ENCODE peak calls at places on chromosomes 3 and 15, in five cellular contexts. One of them, this sample, is unnamed.

GRCh38 chr3:31498824-31499223 is 33.9 kb upstream of the STT3B start:
- DNase-seq in MM.1S: no peak
- DNase-seq in neural progenitor cell: no peak
- DNase-seq in GM23338: no peak
- DNase-seq in PC-3: no peak
- DNase-seq in this sample: no peak

GRCh38 chr3:14434541-14435151 is 32.2 kb downstream of the SLC6A6 start:
- DNase-seq in MM.1S: no peak
- DNase-seq in neural progenitor cell: no peak
- DNase-seq in GM23338: no peak
- DNase-seq in PC-3: peak
- DNase-seq in this sample: no peak

GRCh38 chr3:16176391-16177030 is 2.0 kb downstream of the GALNT15 start:
- DNase-seq in MM.1S: no peak
- DNase-seq in neural progenitor cell: no peak
- DNase-seq in GM23338: no peak
- DNase-seq in PC-3: no peak
- DNase-seq in this sample: no peak

GRCh38 chr15:81480645-81481053 is 106.6 kb upstream of the TMC3 start:
- DNase-seq in MM.1S: peak
- DNase-seq in neural progenitor cell: peak
- DNase-seq in GM23338: peak
- DNase-seq in PC-3: peak
- DNase-seq in this sample: peak

GRCh38 chr3:111595239-111595638 is at the start of gene ZBED2:
- DNase-seq in MM.1S: no peak
- DNase-seq in neural progenitor cell: no peak
- DNase-seq in GM23338: no peak
- DNase-seq in PC-3: no peak
- DNase-seq in this sample: no peak

GRCh38 chr3:31247850-31248618 is 284.7 kb upstream of the STT3B start:
- DNase-seq in MM.1S: no peak
- DNase-seq in neural progenitor cell: no peak
- DNase-seq in GM23338: no peak
- DNase-seq in PC-3: peak
- DNase-seq in this sample: no peak

GRCh38 chr3:116299646-116300081 is 145.6 kb downstream of the LSAMP start:
- DNase-seq in MM.1S: no peak
- DNase-seq in neural progenitor cell: no peak
- DNase-seq in GM23338: no peak
- DNase-seq in PC-3: no peak
- DNase-seq in this sample: peak

GRCh38 chr3:8903191-8903590 is 60.1 kb downstream of the RAD18 start:
- DNase-seq in MM.1S: no peak
- DNase-seq in neural progenitor cell: no peak
- DNase-seq in GM23338: no peak
- DNase-seq in PC-3: no peak
- DNase-seq in this sample: no peak

GRCh38 chr3:186705882-186706780 is 11.0 kb upstream of the KNG1 start:
- DNase-seq in MM.1S: peak
- DNase-seq in neural progenitor cell: no peak
- DNase-seq in GM23338: no peak
- DNase-seq in PC-3: no peak
- DNase-seq in this sample: no peak

GRCh38 chr3:104606812-104607211 is 759.9 kb upstream of the ALCAM start:
- DNase-seq in MM.1S: no peak
- DNase-seq in neural progenitor cell: no peak
- DNase-seq in GM23338: no peak
- DNase-seq in PC-3: no peak
- DNase-seq in this sample: no peak

GRCh38 chr15:89115547-89115946 is 27.3 kb downstream of the ABHD2 start:
- DNase-seq in MM.1S: peak
- DNase-seq in neural progenitor cell: no peak
- DNase-seq in GM23338: peak
- DNase-seq in PC-3: peak
- DNase-seq in this sample: no peak
- TF ChIP-seq EZH2phosphoT487 in MM.1S: no peak
- TF ChIP-seq EZH2phosphoT487 in neural progenitor cell: no peak
- TF ChIP-seq EZH2phosphoT487 in GM23338: no peak
- TF ChIP-seq EZH2phosphoT487 in PC-3: no peak
- TF ChIP-seq EZH2phosphoT487 in this sample: no peak

GRCh38 chr3:136659253-136659652 is 92.9 kb downstream of the STAG1 start:
- DNase-seq in MM.1S: no peak
- DNase-seq in neural progenitor cell: peak
- DNase-seq in GM23338: peak
- DNase-seq in PC-3: no peak
- DNase-seq in this sample: peak
- TF ChIP-seq EZH2phosphoT487 in MM.1S: no peak
- TF ChIP-seq EZH2phosphoT487 in neural progenitor cell: no peak
- TF ChIP-seq EZH2phosphoT487 in GM23338: no peak
- TF ChIP-seq EZH2phosphoT487 in PC-3: no peak
- TF ChIP-seq EZH2phosphoT487 in this sample: no peak

GRCh38 chr3:185489462-185489861 is 9.4 kb downstream of the TMEM41A start:
- DNase-seq in MM.1S: no peak
- DNase-seq in neural progenitor cell: no peak
- DNase-seq in GM23338: no peak
- DNase-seq in PC-3: no peak
- DNase-seq in this sample: no peak

GRCh38 chr3:185486371-185486770 is 12.5 kb downstream of the TMEM41A start:
- DNase-seq in MM.1S: no peak
- DNase-seq in neural progenitor cell: no peak
- DNase-seq in GM23338: no peak
- DNase-seq in PC-3: no peak
- DNase-seq in this sample: no peak

GRCh38 chr3:185490241-185490640 is 8.6 kb downstream of the TMEM41A start:
- DNase-seq in MM.1S: no peak
- DNase-seq in neural progenitor cell: no peak
- DNase-seq in GM23338: no peak
- DNase-seq in PC-3: no peak
- DNase-seq in this sample: no peak

GRCh38 chr3:185488465-185488864 is 10.4 kb downstream of the TMEM41A start:
- DNase-seq in MM.1S: no peak
- DNase-seq in neural progenitor cell: no peak
- DNase-seq in GM23338: no peak
- DNase-seq in PC-3: no peak
- DNase-seq in this sample: no peak

DNA sequence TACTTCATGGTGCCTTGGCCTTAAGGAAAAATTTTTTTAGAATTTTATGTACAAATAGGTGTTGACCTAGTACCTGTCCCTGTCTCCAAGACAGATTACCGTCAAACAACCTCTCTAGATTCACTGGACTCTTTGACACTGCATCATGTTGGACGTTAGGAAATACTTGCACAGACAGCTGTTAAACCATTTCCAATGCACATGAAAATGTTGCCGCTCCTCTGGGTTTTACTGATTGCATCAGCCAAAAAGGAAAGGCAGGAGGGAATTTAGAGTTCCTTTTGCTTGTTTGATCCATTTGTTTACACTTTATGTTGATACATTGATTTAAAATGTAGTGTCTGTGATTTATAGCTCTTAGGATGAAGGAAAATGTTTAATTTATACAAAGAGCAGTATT is 14.5 kb downstream of the TMEM41A start:
- DNase-seq in MM.1S: no peak
- DNase-seq in neural progenitor cell: no peak
- DNase-seq in GM23338: no peak
- DNase-seq in PC-3: no peak
- DNase-seq in this sample: no peak
- TF ChIP-seq EZH2phosphoT487 in MM.1S: no peak
- TF ChIP-seq EZH2phosphoT487 in neural progenitor cell: no peak
- TF ChIP-seq EZH2phosphoT487 in GM23338: no peak
- TF ChIP-seq EZH2phosphoT487 in PC-3: no peak
- TF ChIP-seq EZH2phosphoT487 in this sample: no peak

DNA sequence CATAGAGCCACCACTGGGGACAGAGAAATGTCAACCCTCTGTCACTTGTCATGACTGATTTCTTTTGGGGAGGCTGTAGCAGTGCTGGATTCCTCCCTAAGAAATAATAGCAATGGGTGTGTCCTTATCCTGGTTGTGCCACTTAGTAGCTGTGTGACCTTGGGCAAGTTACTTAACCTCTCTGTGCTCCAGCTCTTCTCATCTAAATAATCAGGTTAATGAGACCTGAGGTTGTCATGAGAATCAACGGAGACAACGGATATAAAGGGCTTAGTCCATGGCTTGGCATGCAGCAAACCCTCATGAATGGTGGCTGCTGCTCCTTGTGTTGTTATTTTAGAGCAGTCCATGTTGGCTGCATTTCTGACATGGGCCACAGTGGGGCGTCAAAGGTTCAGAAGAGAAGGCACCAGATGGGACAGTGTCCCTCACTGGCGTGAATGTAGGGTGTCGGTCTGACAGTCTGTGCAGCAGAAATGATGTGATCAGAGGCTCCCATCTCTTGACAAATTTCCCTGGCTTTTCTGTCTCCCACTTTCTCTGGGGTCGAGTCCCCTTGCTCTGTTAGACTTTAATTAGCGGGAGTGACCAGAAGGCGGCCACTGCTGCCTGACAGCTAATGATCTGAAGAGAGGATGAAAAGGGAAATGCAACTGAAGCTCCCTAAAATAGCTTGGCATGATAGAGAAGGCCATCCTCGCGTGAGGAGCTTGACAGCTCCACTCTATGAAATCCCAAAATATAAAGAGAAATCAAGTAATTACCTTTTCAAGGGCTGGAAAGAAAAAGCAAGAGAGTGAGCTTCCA is 209.4 kb downstream of the CADPS start:
- DNase-seq in MM.1S: peak
- DNase-seq in neural progenitor cell: peak
- DNase-seq in GM23338: peak
- DNase-seq in PC-3: peak
- DNase-seq in this sample: peak
- TF ChIP-seq EZH2phosphoT487 in MM.1S: no peak
- TF ChIP-seq EZH2phosphoT487 in neural progenitor cell: no peak
- TF ChIP-seq EZH2phosphoT487 in GM23338: no peak
- TF ChIP-seq EZH2phosphoT487 in PC-3: no peak
- TF ChIP-seq EZH2phosphoT487 in this sample: no peak